ENCODE peak calls at places on chromosomes 4 and X, in six cellular contexts. L, Z, F, B, O and R are unnamed samples.

GRCh38 chrX:149962859-149963757 is 24.8 kb upstream of the EOLA2 start:
- DNase-seq in L (peak; percentile 79), Z (peak; percentile 72), F (peak; percentile 42), B (peak; percentile 54), O (peak; percentile 69), R (peak; percentile 80)

GRCh38 chr4:163988391-163988790 is 493.9 kb downstream of the TMA16 start:
- DNase-seq in L (no peak), Z (no peak), F (no peak), B (no peak), O (no peak), R (no peak)

GRCh38 chr4:105139646-105140045 is 7.0 kb upstream of the TET2 start:
- DNase-seq in L (no peak), Z (no peak), F (no peak), B (no peak), O (no peak), R (peak; percentile 20)

GRCh38 chr4:85228264-85228663 is 246.7 kb upstream of the ARHGAP24 start:
- DNase-seq in L (no peak), Z (no peak), F (no peak), B (no peak), O (no peak), R (no peak)

GRCh38 chr4:128310266-128310697 is 22.7 kb upstream of the PGRMC2 start:
- DNase-seq in L (no peak), Z (peak; percentile 31), F (peak; percentile 22), B (peak; percentile 35), O (no peak), R (no peak)

GRCh38 chr4:152079543-152080293 is 318.9 kb upstream of the GATB start:
- DNase-seq in L (no peak), Z (no peak), F (no peak), B (no peak), O (no peak), R (no peak)

GRCh38 chr4:189206953-189207352 is 733.7 kb upstream of the FRG1 start:
- DNase-seq in L (no peak), Z (no peak), F (no peak), B (no peak), O (no peak), R (no peak)

GRCh38 chr4:40594261-40595178 is 35.1 kb downstream of the RBM47 start:
- DNase-seq in L (no peak), Z (peak; percentile 77), F (no peak), B (no peak), O (peak; percentile 79), R (peak; percentile 88)

GRCh38 chr4:16443504-16444088 is 217.3 kb upstream of the TAPT1 start:
- DNase-seq in L (no peak), Z (no peak), F (no peak), B (peak; percentile 6), O (peak; percentile 52), R (peak; percentile 58)

GRCh38 chr4:4386736-4387392 is at the start of gene NSG1:
- DNase-seq in L (peak; percentile 88), Z (no peak), F (peak; percentile 77), B (peak; percentile 43), O (peak; percentile 18), R (peak; percentile 60)

GRCh38 chrX:253451-254297 is 27.5 kb upstream of the PLCXD1 start:
- DNase-seq in L (no peak), Z (no peak), F (no peak), B (no peak), O (no peak), R (no peak)

GRCh38 chr4:183139058-183139740 is 40.1 kb downstream of the WWC2 start:
- DNase-seq in L (no peak), Z (no peak), F (no peak), B (no peak), O (peak; percentile 31), R (peak; percentile 32)

GRCh38 chr4:78518551-78518950 is 33.0 kb upstream of the ANXA3 start:
- DNase-seq in L (no peak), Z (no peak), F (no peak), B (no peak), O (no peak), R (no peak)

GRCh38 chrX:39204349-39204748 is 403.1 kb downstream of the MID1IP1 start:
- DNase-seq in L (no peak), Z (no peak), F (no peak), B (no peak), O (no peak), R (no peak)

GRCh38 chr4:81207793-81208192 is 7.2 kb downstream of the PRKG2 start:
- DNase-seq in L (no peak), Z (no peak), F (no peak), B (no peak), O (peak; percentile 89), R (peak; percentile 94)

GRCh38 chr4:182448281-182449151 is 205.3 kb downstream of the TENM3 start:
- DNase-seq in L (peak; percentile 94), Z (peak; percentile 94), F (peak; percentile 95), B (peak; percentile 74), O (peak; percentile 93), R (peak; percentile 90)

GRCh38 chr4:71634364-71634763 is 149.5 kb downstream of the GC start:
- DNase-seq in L (no peak), Z (no peak), F (no peak), B (no peak), O (no peak), R (no peak)

GRCh38 chr4:144712775-144713174 is 66.8 kb downstream of the HHIP start:
- DNase-seq in L (no peak), Z (no peak), F (no peak), B (no peak), O (peak; percentile 87), R (peak; percentile 56)

GRCh38 chrX:31268359-31268758 is 196.5 kb upstream of the FTHL17 start:
- DNase-seq in L (no peak), Z (no peak), F (no peak), B (no peak), O (peak; percentile 16), R (no peak)

GRCh38 chr4:2482693-2483092 is 13.8 kb downstream of the RNF4 start:
- DNase-seq in L (peak; percentile 76), Z (peak; percentile 48), F (no peak), B (no peak), O (peak; percentile 35), R (peak; percentile 61)

GRCh38 chr4:83358410-83358809 is 23.8 kb upstream of the HPSE start:
- DNase-seq in L (no peak), Z (no peak), F (no peak), B (no peak), O (peak; percentile 73), R (peak; percentile 85)

GRCh38 chr4:170827562-170828260 is 738.0 kb upstream of the AADAT start:
- DNase-seq in L (no peak), Z (no peak), F (no peak), B (no peak), O (no peak), R (no peak)

GRCh38 chr4:142463195-142463594 is 382.9 kb downstream of the INPP4B start:
- DNase-seq in L (no peak), Z (no peak), F (no peak), B (no peak), O (no peak), R (no peak)

GRCh38 chr4:154838694-154839093 is 57.6 kb downstream of the RBM46 start:
- DNase-seq in L (no peak), Z (no peak), F (no peak), B (no peak), O (no peak), R (no peak)

GRCh38 chr4:186844059-186844681 is 120.5 kb upstream of the FAT1 start:
- DNase-seq in L (no peak), Z (no peak), F (no peak), B (no peak), O (peak; percentile 70), R (peak; percentile 71)

GRCh38 chr4:90540536-90540935 is 413.3 kb downstream of the CCSER1 start:
- DNase-seq in L (no peak), Z (no peak), F (no peak), B (no peak), O (no peak), R (no peak)

GRCh38 chr4:81472249-81473085 is 760 bp upstream of the RASGEF1B start:
- DNase-seq in L (peak; percentile 70), Z (no peak), F (peak; percentile 41), B (peak; percentile 41), O (no peak), R (peak; percentile 53)

GRCh38 chrX:125710403-125711062 is 390.9 kb downstream of the TEX13C start:
- DNase-seq in L (no peak), Z (no peak), F (no peak), B (no peak), O (no peak), R (no peak)

GRCh38 chrX:44971674-44972073 is 98.7 kb downstream of the KDM6A start:
- DNase-seq in L (no peak), Z (no peak), F (no peak), B (no peak), O (no peak), R (no peak)

GRCh38 chr4:137543650-137544049 is 11.4 kb upstream of the PCDH18 start:
- DNase-seq in L (no peak), Z (no peak), F (no peak), B (no peak), O (no peak), R (no peak)

GRCh38 chrX:123797543-123798447 is 62.1 kb upstream of the XIAP start:
- DNase-seq in L (no peak), Z (no peak), F (no peak), B (no peak), O (no peak), R (no peak)

GRCh38 chr4:12979797-12980196 is 504.3 kb downstream of the RAB28 start:
- DNase-seq in L (no peak), Z (no peak), F (no peak), B (no peak), O (no peak), R (no peak)